ENCODE peak calls at places on chromosomes 12 and 14, in four cellular contexts. One of them, this sample, is unnamed.

GRCh38 chr12:74280156-74280655 is 257.4 kb upstream of the ATXN7L3B start:
- DNase-seq in fibroblast of lung: no peak
- DNase-seq in gastrocnemius medialis: no peak
- DNase-seq in AG09309: no peak
- DNase-seq in this sample: no peak

GRCh38 chr12:51419473-51420228 is 5.0 kb upstream of the SLC4A8 start:
- DNase-seq in AG09309: no peak
- DNase-seq in gastrocnemius medialis: no peak
- DNase-seq in fibroblast of lung: peak; percentile 7
- DNase-seq in this sample: no peak

GRCh38 chr14:102927878-102928411 is 5.5 kb downstream of the AMN start:
- DNase-seq in fibroblast of lung: no peak
- DNase-seq in AG09309: no peak
- DNase-seq in gastrocnemius medialis: no peak
- DNase-seq in this sample: no peak

GRCh38 chr14:89507926-89508460 is 91.0 kb upstream of the FOXN3 start:
- DNase-seq in fibroblast of lung: peak; percentile 56
- DNase-seq in AG09309: no peak
- DNase-seq in gastrocnemius medialis: no peak
- DNase-seq in this sample: no peak

GRCh38 chr14:63633801-63634200 is 7.9 kb downstream of the WDR89 start:
- DNase-seq in AG09309: no peak
- DNase-seq in fibroblast of lung: no peak
- DNase-seq in gastrocnemius medialis: no peak
- DNase-seq in this sample: no peak

GRCh38 chr12:19529933-19530630 is 90.8 kb downstream of the AEBP2 start:
- DNase-seq in AG09309: no peak
- DNase-seq in gastrocnemius medialis: no peak
- DNase-seq in fibroblast of lung: peak; percentile 58
- DNase-seq in this sample: no peak

GRCh38 chr12:34406996-34407300 is 384.7 kb downstream of the ALG10 start:
- DNase-seq in fibroblast of lung: no peak
- DNase-seq in AG09309: no peak
- DNase-seq in gastrocnemius medialis: no peak
- DNase-seq in this sample: no peak

GRCh38 chr12:11510671-11511070 is 115.3 kb upstream of the PRB2 start:
- DNase-seq in gastrocnemius medialis: no peak
- DNase-seq in fibroblast of lung: peak; percentile 11
- DNase-seq in AG09309: no peak
- DNase-seq in this sample: no peak

GRCh38 chr12:122860052-122860853 is 25.0 kb downstream of the HIP1R start:
- DNase-seq in gastrocnemius medialis: peak; percentile 64
- DNase-seq in AG09309: no peak
- DNase-seq in fibroblast of lung: peak; percentile 56
- DNase-seq in this sample: peak; percentile 69

GRCh38 chr12:123763093-123763492 is 992 bp downstream of the DNAH10 start:
- DNase-seq in AG09309: no peak
- DNase-seq in gastrocnemius medialis: no peak
- DNase-seq in fibroblast of lung: no peak
- DNase-seq in this sample: no peak

GRCh38 chr14:24401810-24402702 is 3.3 kb downstream of the NYNRIN start:
- DNase-seq in gastrocnemius medialis: no peak
- DNase-seq in fibroblast of lung: no peak
- DNase-seq in AG09309: no peak
- DNase-seq in this sample: no peak

GRCh38 chr14:24406416-24406815 is 7.6 kb downstream of the NYNRIN start:
- DNase-seq in AG09309: no peak
- DNase-seq in gastrocnemius medialis: no peak
- DNase-seq in fibroblast of lung: no peak
- DNase-seq in this sample: no peak

GRCh38 chr14:24404814-24405213 is 6.0 kb downstream of the NYNRIN start:
- DNase-seq in gastrocnemius medialis: no peak
- DNase-seq in fibroblast of lung: no peak
- DNase-seq in AG09309: no peak
- DNase-seq in this sample: no peak

GRCh38 chr14:24399981-24400718 is 1.3 kb downstream of the NYNRIN start:
- DNase-seq in fibroblast of lung: no peak
- DNase-seq in gastrocnemius medialis: no peak
- DNase-seq in AG09309: no peak
- DNase-seq in this sample: no peak

DNA sequence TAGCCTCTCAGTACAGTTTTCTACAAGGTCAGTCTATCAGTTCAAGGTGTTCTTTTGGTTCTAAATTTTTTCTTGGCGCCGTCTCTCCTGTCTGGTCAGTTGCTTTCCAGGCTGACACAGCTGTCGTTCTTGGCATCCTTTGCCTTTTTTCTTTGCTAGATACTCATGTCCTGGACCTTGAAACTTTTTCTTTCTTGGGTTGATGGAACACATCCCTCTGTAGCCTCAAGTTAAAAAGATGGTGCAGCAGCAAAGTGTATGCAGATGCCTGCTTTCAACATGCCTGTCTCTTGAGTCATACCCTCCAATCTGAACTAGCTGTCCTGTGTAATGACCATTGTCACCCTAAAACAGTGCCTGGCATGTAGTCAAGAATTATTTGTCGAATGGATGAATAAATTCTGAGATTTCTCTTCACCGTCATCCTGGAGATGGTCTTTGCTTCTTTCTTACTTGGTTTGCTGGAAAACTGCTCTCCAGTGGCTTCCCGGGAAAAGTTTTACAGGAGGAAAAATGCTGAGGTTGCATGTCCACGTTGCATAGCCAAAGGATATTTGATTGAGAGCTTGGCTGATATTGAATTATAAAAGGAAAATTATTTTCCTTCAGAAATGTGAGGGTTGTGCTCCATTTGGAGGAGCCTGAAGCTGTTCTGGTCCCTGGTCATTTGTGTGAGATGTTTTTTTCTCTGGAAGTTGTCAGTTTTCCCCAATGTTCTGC is 4.7 kb downstream of the NYNRIN start:
- DNase-seq in fibroblast of lung: peak; percentile 17
- DNase-seq in AG09309: no peak
- DNase-seq in gastrocnemius medialis: no peak
- DNase-seq in this sample: no peak
- H3K4me3 ChIP-seq in fibroblast of lung: no peak overlapping the region
- H3K4me3 ChIP-seq in AG09309: no peak overlapping the region
- H3K4me3 ChIP-seq in gastrocnemius medialis: no peak overlapping the region
- H3K4me3 ChIP-seq in this sample: no peak overlapping the region

GRCh38 chr12:5473076-5473475 is 41.2 kb downstream of the NTF3 start:
- DNase-seq in fibroblast of lung: no peak
- DNase-seq in AG09309: no peak
- DNase-seq in gastrocnemius medialis: no peak
- DNase-seq in this sample: no peak
- H3K4me3 ChIP-seq in fibroblast of lung: no peak overlapping the region
- H3K4me3 ChIP-seq in AG09309: no peak overlapping the region
- H3K4me3 ChIP-seq in gastrocnemius medialis: no peak overlapping the region
- H3K4me3 ChIP-seq in this sample: no peak overlapping the region

DNA sequence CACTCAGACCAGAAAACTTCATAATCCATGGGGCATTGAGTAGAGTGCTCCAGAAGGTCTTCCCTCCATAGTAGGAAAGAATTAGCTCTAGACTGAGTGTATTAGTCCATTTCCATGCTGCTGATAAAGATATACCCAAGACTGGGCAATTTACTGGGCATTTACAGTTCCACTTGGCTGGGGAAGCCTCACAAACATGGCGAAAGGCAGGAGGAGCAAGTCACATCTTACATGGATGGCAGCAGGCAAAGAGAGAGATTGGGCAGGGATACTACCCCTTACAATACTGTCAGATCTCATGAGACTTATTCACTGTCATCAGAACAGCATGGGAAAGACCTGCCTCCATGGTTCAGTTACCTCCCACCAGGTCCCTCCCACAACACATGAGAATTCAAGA is 300.6 kb upstream of the TMEM132C start:
- DNase-seq in gastrocnemius medialis: no peak
- DNase-seq in AG09309: no peak
- DNase-seq in fibroblast of lung: no peak
- DNase-seq in this sample: no peak
- H3K4me3 ChIP-seq in gastrocnemius medialis: no peak overlapping the region
- H3K4me3 ChIP-seq in AG09309: no peak overlapping the region
- H3K4me3 ChIP-seq in fibroblast of lung: no peak overlapping the region
- H3K4me3 ChIP-seq in this sample: no peak overlapping the region

GRCh38 chr14:74085828-74086227 is 1.1 kb downstream of the LIN52 start:
- DNase-seq in AG09309: no peak
- DNase-seq in fibroblast of lung: no peak
- DNase-seq in gastrocnemius medialis: no peak
- DNase-seq in this sample: no peak
- H3K4me3 ChIP-seq in AG09309: peak overlapping the region; percentile 83
- H3K4me3 ChIP-seq in fibroblast of lung: peak overlapping the region; percentile 93
- H3K4me3 ChIP-seq in gastrocnemius medialis: peak overlapping the region; percentile 93
- H3K4me3 ChIP-seq in this sample: no peak overlapping the region

GRCh38 chr12:25839470-25839869 is 119.0 kb upstream of the RASSF8 start:
- DNase-seq in gastrocnemius medialis: no peak
- DNase-seq in AG09309: no peak
- DNase-seq in fibroblast of lung: peak; percentile 77
- DNase-seq in this sample: no peak
- H3K4me3 ChIP-seq in gastrocnemius medialis: no peak overlapping the region
- H3K4me3 ChIP-seq in AG09309: no peak overlapping the region
- H3K4me3 ChIP-seq in fibroblast of lung: no peak overlapping the region
- H3K4me3 ChIP-seq in this sample: no peak overlapping the region

DNA sequence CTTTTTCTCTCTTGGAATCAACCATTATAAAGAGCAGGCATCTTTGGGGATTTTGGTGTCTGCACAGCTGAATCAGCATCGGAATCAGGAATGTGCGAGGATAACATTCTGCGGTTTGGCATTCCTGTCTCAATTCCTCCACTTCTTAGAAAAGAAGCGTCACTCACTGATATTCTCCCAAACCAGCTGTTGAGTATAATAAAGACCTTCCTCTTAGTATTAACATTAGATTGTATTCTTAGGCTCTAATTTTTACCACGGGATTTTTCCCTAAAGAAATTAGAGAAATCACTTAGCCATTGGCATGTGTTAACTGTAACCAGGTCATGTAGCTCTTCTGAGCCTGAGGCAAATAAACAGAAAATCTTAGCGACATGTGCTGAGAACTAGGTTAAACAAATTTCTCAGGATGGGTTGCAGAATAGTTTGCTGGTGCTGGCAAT is 128.7 kb downstream of the TMX1 start:
- DNase-seq in AG09309: peak; percentile 87
- DNase-seq in gastrocnemius medialis: no peak
- DNase-seq in fibroblast of lung: peak; percentile 84
- DNase-seq in this sample: no peak
- H3K4me3 ChIP-seq in AG09309: no peak overlapping the region
- H3K4me3 ChIP-seq in gastrocnemius medialis: no peak overlapping the region
- H3K4me3 ChIP-seq in fibroblast of lung: no peak overlapping the region
- H3K4me3 ChIP-seq in this sample: no peak overlapping the region

DNA sequence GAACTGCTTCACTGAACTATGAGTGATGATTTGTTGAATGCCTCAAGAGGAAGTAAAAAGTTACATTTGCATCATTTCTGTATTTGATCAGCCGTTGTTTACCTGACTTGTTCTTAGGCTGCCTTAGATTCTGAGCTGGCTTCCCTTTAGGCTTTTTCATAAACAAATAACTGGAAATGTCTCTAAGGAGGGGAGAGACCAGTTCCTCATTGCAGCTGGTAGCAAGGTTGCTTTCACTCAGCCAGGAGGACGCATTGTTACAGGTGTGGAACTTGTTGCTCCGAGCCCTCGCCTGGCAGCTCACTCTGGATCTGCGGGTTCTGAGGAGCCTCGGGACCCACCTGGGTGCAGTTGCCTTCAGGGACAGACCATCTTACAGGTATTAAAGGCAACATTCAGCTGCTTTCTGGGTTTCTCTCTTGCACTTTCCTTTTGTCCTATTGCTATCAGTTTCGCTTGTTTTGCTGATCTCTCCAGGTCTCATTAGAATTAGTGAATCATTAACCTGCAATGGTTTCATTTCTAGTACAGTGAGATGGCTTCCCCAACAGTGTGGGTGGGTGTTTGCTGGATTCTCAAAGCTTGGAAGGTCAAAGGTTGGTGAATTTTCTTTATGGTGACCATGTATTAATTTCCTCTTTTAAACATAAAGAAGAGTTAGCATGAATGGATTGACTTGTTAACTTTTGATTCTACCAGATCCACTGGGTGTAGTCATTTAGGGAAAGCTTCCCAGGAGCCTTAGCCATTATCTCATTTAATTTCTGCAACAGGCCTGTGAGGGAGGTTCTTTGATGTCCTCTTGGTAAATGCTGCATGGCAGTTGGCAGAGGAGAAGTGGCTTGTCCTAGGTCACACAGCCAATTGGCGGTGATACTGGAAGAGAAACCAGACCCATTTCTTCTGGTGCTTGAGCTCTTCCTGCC is at the start of gene PLEKHG7:
- DNase-seq in fibroblast of lung: no peak
- DNase-seq in gastrocnemius medialis: no peak
- DNase-seq in AG09309: no peak
- DNase-seq in this sample: no peak
- H3K4me3 ChIP-seq in fibroblast of lung: no peak within 1 kb of the TSS
- H3K4me3 ChIP-seq in gastrocnemius medialis: no peak within 1 kb of the TSS
- H3K4me3 ChIP-seq in AG09309: no peak within 1 kb of the TSS
- H3K4me3 ChIP-seq in this sample: no peak within 1 kb of the TSS

GRCh38 chr14:64706552-64707193 is 2.4 kb downstream of the PLEKHG3 start:
- DNase-seq in gastrocnemius medialis: no peak
- DNase-seq in fibroblast of lung: no peak
- DNase-seq in AG09309: no peak
- DNase-seq in this sample: no peak
- H3K4me3 ChIP-seq in gastrocnemius medialis: no peak overlapping the region
- H3K4me3 ChIP-seq in fibroblast of lung: no peak overlapping the region
- H3K4me3 ChIP-seq in AG09309: no peak overlapping the region
- H3K4me3 ChIP-seq in this sample: no peak overlapping the region

GRCh38 chr12:121391619-121392324 is 8.1 kb upstream of the RNF34 start:
- DNase-seq in gastrocnemius medialis: no peak
- DNase-seq in fibroblast of lung: peak; percentile 6
- DNase-seq in AG09309: no peak
- DNase-seq in this sample: no peak
- H3K4me3 ChIP-seq in gastrocnemius medialis: no peak overlapping the region
- H3K4me3 ChIP-seq in fibroblast of lung: no peak overlapping the region
- H3K4me3 ChIP-seq in AG09309: no peak overlapping the region
- H3K4me3 ChIP-seq in this sample: peak overlapping the region; percentile 20

This sample was measured in CD4-positive, alpha-beta memory T cell.